ENCODE peak calls at places on chromosomes 3 and 15, in six cellular contexts. H is Peyer's patch, F is Calu3, Z is body of pancreas, R is heart right ventricle, Q is tibial nerve. T is an unnamed sample.

GRCh38 chr3:169390741-169391300 is 272.7 kb downstream of the MECOM start:
- DNase-seq in Z (no peak), R (no peak), F (no peak), H (no peak), Q (no peak), T (no peak)

GRCh38 chr3:98733055-98733777 is 29.9 kb upstream of the ST3GAL6 start:
- DNase-seq in R (peak), H (peak), Q (no peak), Z (peak), F (peak), T (no peak)

GRCh38 chr3:135447478-135447877 is 518.0 kb upstream of the PPP2R3A start:
- DNase-seq in H (no peak), R (no peak), F (no peak), Q (no peak), Z (no peak), T (no peak)

GRCh38 chr3:186166036-186166435 is 57.1 kb upstream of the ETV5 start:
- DNase-seq in H (no peak), Q (no peak), F (no peak), Z (no peak), R (no peak), T (no peak)

GRCh38 chr15:99306694-99307338 is 55.5 kb downstream of the LRRC28 start:
- DNase-seq in R (peak), F (no peak), Q (no peak), H (no peak), Z (peak), T (no peak)

GRCh38 chr3:133211449-133211848 is 173.3 kb downstream of the TMEM108 start:
- DNase-seq in R (peak), F (no peak), H (no peak), Q (no peak), Z (no peak), T (no peak)

GRCh38 chr15:63050737-63051700 is 8.5 kb downstream of the TPM1 start:
- DNase-seq in Q (no peak), H (no peak), R (no peak), F (peak), Z (no peak), T (no peak)

GRCh38 chr3:134294302-134294925 is 43.8 kb upstream of the RYK start:
- DNase-seq in F (no peak), Z (no peak), Q (no peak), H (no peak), R (no peak), T (no peak)

GRCh38 chr3:116059421-116060096 is 385.7 kb downstream of the LSAMP start:
- DNase-seq in Q (no peak), H (no peak), F (peak), Z (peak), R (no peak), T (no peak)

GRCh38 chr3:127275287-127275781 is 12.5 kb downstream of the PRR20G start:
- DNase-seq in R (no peak), Q (no peak), H (no peak), Z (no peak), F (peak), T (no peak)

GRCh38 chr3:139830817-139831216 is 104.2 kb upstream of the CLSTN2 start:
- DNase-seq in Z (peak), R (peak), F (no peak), H (no peak), Q (no peak), T (no peak)

GRCh38 chr3:195512798-195513345 is 30.3 kb downstream of the PPP1R2 start:
- DNase-seq in Q (no peak), R (no peak), Z (no peak), F (no peak), H (no peak), T (no peak)

GRCh38 chr3:156711113-156711512 is 36.7 kb downstream of the TIPARP start:
- DNase-seq in H (no peak), R (no peak), F (no peak), Q (no peak), Z (no peak), T (no peak)

GRCh38 chr3:142418926-142419592 is 28.8 kb downstream of the XRN1 start:
- DNase-seq in H (no peak), F (no peak), R (no peak), Q (no peak), Z (no peak), T (no peak)

GRCh38 chr3:6526861-6527260 is 334.1 kb upstream of the GRM7 start:
- DNase-seq in H (no peak), F (no peak), Q (no peak), Z (no peak), R (no peak), T (no peak)

GRCh38 chr3:112374334-112374734 is 41.4 kb downstream of the CD200 start:
- DNase-seq in H (no peak), Z (no peak), F (no peak), R (no peak), Q (no peak), T (no peak)

GRCh38 chr3:44762170-44762677 is 630 bp downstream of the KIF15 start:
- DNase-seq in Q (no peak), Z (no peak), F (no peak), R (no peak), H (no peak), T (no peak)

GRCh38 chr15:40714144-40714543 is 19.2 kb downstream of the RAD51 start:
- DNase-seq in H (no peak), F (no peak), Q (no peak), Z (no peak), R (no peak), T (no peak)

GRCh38 chr3:44066806-44067205 is 174.9 kb upstream of the TOPAZ1 start:
- DNase-seq in Q (no peak), Z (no peak), H (no peak), R (no peak), F (no peak), T (no peak)

GRCh38 chr3:42803800-42804112 is 534 bp downstream of the HIGD1A start:
- DNase-seq in F (peak), Q (no peak), H (peak), R (peak), Z (peak), T (no peak)

GRCh38 chr15:28919201-28919627 is 33.4 kb downstream of the APBA2 start:
- DNase-seq in H (no peak), Z (no peak), F (no peak), Q (no peak), R (no peak), T (no peak)

GRCh38 chr3:40166997-40167396 is 142.5 kb upstream of the EIF1B start:
- DNase-seq in R (no peak), F (no peak), H (no peak), Q (no peak), Z (no peak), T (no peak)

GRCh38 chr3:57038466-57039164 is 21.8 kb upstream of the SPATA12 start:
- DNase-seq in H (no peak), Z (no peak), R (no peak), F (no peak), Q (no peak), T (no peak)

GRCh38 chr3:155791190-155791589 is 14.9 kb downstream of the C3orf33 start:
- DNase-seq in R (no peak), Z (no peak), H (no peak), Q (no peak), F (no peak), T (no peak)

GRCh38 chr15:60358935-60359672 is 38.7 kb downstream of the ANXA2 start:
- DNase-seq in H (no peak), Q (no peak), F (no peak), Z (peak), R (no peak), T (no peak)

GRCh38 chr3:25686766-25687165 is 22.1 kb upstream of the TOP2B start:
- DNase-seq in Z (no peak), F (no peak), Q (no peak), R (no peak), H (no peak), T (no peak)

GRCh38 chr3:175941352-175941751 is 1082.2 kb downstream of the NAALADL2 start:
- DNase-seq in Z (no peak), R (no peak), H (no peak), F (peak), Q (no peak), T (no peak)

GRCh38 chr15:92077353-92078080 is 224.0 kb downstream of the SLCO3A1 start:
- DNase-seq in Q (peak), R (peak), H (peak), F (peak), Z (peak), T (no peak)
- TF ChIP-seq CTCF in Q (peak), R (peak), H (no peak), F (peak), Z (peak), T (peak)

GRCh38 chr3:163946785-163947184 is 1131.5 kb downstream of the SI start:
- DNase-seq in R (no peak), Z (no peak), Q (no peak), H (no peak), F (no peak), T (no peak)

GRCh38 chr3:163952499-163952898 is 1125.8 kb downstream of the SI start:
- DNase-seq in H (no peak), R (no peak), F (no peak), Q (no peak), Z (no peak), T (no peak)

GRCh38 chr3:163953526-163953925 is 1124.8 kb downstream of the SI start:
- DNase-seq in H (no peak), R (no peak), F (no peak), Z (no peak), Q (no peak), T (no peak)

GRCh38 chr3:163951397-163951987 is 1126.8 kb downstream of the SI start:
- DNase-seq in Z (no peak), Q (no peak), H (no peak), R (no peak), F (no peak), T (no peak)
- TF ChIP-seq CTCF in Z (peak), Q (no peak), H (no peak), R (peak), F (peak), T (no peak)

DNA sequence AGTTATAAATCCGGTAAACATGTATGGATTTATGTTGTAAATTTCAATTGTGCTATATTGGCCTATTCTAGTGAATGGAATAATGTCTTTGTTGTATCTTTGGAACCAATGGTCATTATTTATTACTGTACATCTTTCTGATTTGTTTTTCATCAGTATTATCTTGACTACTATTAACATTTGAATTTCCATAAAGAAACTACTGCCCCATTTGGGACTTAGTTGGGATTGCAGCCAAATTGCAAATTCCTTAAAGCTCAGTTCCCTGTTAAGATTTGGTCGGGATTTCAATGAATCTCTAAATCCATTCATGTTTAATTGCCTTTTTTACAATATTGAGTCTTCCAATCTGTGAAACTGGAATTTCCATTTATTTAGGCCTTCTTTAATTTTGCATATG is 822.4 kb upstream of the CADM2 start:
- DNase-seq in R (no peak), H (no peak), F (no peak), Q (no peak), Z (no peak), T (no peak)
- TF ChIP-seq CTCF in R (no peak), H (no peak), F (peak), Q (no peak), Z (no peak), T (no peak)

DNA sequence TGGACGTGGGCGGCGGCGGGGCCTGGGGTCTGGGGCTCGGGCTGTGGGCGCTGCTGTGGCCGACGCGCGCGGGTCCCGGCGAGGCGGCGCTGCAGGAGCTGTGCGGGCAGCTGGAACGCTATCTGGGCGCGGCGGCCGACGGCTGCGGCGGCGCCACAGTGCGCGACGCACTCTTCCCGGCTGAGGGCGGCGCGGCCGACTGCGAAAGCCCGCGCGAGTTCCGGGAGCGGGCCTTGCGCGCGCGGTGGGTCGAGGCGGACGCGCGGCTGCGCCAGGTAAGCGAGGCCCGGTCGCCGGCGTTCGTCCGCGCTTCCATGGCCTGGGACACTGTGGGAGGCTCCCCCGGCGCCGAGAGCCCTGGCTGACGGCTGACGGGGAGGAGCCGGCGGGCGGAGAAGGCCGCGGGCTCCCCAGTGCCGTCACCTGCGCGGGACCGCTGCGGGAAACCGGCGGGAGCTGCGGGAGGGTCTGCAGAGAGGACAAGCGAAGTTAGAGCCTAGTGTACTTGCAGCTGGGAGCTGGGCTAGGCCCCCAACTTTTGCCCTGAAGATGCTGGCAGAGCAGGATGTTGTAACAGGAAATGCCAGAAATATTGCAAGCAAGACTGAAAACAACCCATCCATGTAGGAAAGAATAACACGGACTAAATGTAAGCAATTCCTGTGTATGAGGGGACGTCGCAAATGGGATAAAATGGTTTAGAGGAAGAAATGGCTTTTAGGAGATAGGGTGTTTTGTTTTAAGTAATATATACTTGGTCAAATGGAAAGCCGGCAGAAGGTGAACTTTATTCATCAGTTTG is 834 bp downstream of the WHAMM start:
- DNase-seq in R (no peak), F (peak), H (peak), Z (peak), Q (no peak), T (no peak)
- TF ChIP-seq CTCF in R (no peak), F (no peak), H (no peak), Z (no peak), Q (no peak), T (no peak)

T was measured in coronary artery.